ENCODE peak calls at places on chromosomes 11 and 22, in four cellular contexts. One of them, this sample, is unnamed.

GRCh38 chr22:41966607-41967240 is 2.5 kb upstream of the SEPTIN3 start:
- DNase-seq in OCI-LY7: peak; percentile 63
- DNase-seq in tibial nerve: no peak
- DNase-seq in bronchial epithelial cell: peak; percentile 82
- DNase-seq in this sample: peak; percentile 63

GRCh38 chr11:97557399-97557798 is 1167.6 kb downstream of the JRKL start:
- DNase-seq in tibial nerve: no peak
- DNase-seq in bronchial epithelial cell: peak; percentile 6
- DNase-seq in OCI-LY7: no peak
- DNase-seq in this sample: no peak

GRCh38 chr11:61091373-61092279 is 10.7 kb upstream of the CD5 start:
- DNase-seq in bronchial epithelial cell: peak; percentile 72
- DNase-seq in tibial nerve: no peak
- DNase-seq in OCI-LY7: no peak
- DNase-seq in this sample: peak; percentile 59

GRCh38 chr11:4680341-4680740 is 17.3 kb downstream of the OR51E2 start:
- DNase-seq in OCI-LY7: no peak
- DNase-seq in bronchial epithelial cell: no peak
- DNase-seq in tibial nerve: no peak
- DNase-seq in this sample: no peak

GRCh38 chr11:96061730-96062524 is 138.0 kb upstream of the MTMR2 start:
- DNase-seq in bronchial epithelial cell: peak; percentile 89
- DNase-seq in tibial nerve: no peak
- DNase-seq in OCI-LY7: no peak
- DNase-seq in this sample: no peak

GRCh38 chr11:45163956-45164575 is 17.6 kb downstream of the PRDM11 start:
- DNase-seq in bronchial epithelial cell: no peak
- DNase-seq in OCI-LY7: no peak
- DNase-seq in tibial nerve: no peak
- DNase-seq in this sample: no peak

GRCh38 chr11:117186431-117186761 is 7.9 kb downstream of the SIDT2 start:
- DNase-seq in OCI-LY7: no peak
- DNase-seq in tibial nerve: peak; percentile 3
- DNase-seq in bronchial epithelial cell: no peak
- DNase-seq in this sample: no peak

GRCh38 chr11:109845437-109845836 is 247.8 kb upstream of the ZC3H12C start:
- DNase-seq in OCI-LY7: no peak
- DNase-seq in bronchial epithelial cell: no peak
- DNase-seq in tibial nerve: no peak
- DNase-seq in this sample: no peak

GRCh38 chr11:64028398-64029115 is 7.2 kb upstream of the FLRT1 start:
- DNase-seq in tibial nerve: no peak
- DNase-seq in OCI-LY7: peak; percentile 24
- DNase-seq in bronchial epithelial cell: no peak
- DNase-seq in this sample: no peak

GRCh38 chr11:114257621-114258558 is 38.3 kb upstream of the NNMT start:
- DNase-seq in OCI-LY7: no peak
- DNase-seq in tibial nerve: peak; percentile 65
- DNase-seq in bronchial epithelial cell: peak; percentile 8
- DNase-seq in this sample: no peak
- TF ChIP-seq CTCF in OCI-LY7: no peak
- TF ChIP-seq CTCF in tibial nerve: peak; percentile 23
- TF ChIP-seq CTCF in bronchial epithelial cell: peak; percentile 35
- TF ChIP-seq CTCF in this sample: no peak

DNA sequence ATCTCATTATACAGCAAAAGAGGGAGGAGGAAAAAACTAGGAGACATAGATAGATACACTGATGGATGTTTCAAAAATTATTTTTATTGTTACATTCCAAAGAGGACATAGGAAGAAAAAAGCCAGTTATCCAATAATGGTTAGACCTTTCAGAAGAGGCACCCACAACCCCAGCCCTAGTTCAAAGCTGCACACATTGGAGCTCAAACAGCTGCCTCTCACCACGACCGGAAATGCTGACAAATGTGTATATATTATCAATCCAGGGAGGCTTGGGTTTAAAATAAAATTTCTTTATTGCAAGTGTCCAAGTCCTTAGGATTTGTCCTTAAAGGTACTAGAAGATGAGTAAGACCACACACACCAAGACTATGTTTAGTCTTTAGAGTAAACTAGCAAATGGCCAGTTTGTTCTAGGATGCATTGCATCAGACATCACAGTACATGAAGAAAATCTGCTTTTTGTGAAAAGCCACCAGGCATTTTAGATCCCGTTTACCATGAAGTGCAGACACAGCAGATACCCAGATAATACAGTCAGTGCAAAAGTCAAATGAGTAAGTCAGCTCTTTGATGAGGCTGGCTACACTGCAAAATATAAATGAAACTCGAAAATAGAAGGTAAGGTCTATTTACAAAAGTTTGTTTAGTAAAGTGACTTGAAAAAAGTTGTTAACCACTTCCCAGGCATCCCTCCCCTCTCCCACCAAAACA is 4.6 kb upstream of the ASCL3 start:
- DNase-seq in OCI-LY7: no peak
- DNase-seq in tibial nerve: no peak
- DNase-seq in bronchial epithelial cell: no peak
- DNase-seq in this sample: no peak
- TF ChIP-seq CTCF in OCI-LY7: no peak
- TF ChIP-seq CTCF in tibial nerve: no peak
- TF ChIP-seq CTCF in bronchial epithelial cell: no peak
- TF ChIP-seq CTCF in this sample: no peak

DNA sequence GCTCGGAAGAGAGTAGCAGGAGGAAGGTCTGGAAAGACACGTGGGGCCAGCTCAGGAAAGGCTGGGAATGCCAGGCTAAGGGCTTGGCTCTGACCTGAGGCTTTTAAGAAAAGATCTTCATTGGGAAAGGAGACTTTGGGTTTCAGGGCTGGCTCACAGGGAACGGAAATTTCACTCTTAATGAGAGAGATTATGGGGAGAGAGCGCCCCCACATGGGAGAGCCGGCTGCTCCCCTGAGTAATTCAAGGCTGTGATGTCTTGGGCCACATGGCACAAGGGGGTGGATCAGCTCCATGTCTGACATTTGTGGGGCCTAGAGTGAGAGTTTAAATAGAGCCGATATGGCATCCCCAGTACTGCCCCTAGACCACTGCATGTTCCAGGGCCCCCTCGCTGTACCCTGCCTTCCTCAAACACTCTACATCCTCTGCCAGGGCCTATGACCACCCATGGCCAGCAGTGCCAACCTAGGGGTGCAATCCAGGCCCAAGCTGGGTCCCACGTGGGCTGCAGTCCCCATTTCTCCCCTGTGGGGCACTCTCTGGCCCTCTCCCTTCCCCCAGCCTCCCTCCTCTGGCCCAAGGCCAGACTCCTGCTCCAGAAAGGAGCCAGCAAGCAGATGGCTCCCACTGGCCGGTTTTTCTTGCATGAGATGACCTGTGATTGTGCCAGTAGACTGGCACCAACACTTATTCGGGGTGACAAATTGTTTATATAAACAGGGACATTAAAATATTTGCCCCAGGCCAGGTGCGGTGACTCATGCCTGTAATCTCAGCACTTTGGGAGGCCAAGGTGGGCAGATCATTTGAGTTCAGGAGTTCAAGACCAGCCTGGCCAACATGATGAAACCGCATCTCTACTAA is 75.2 kb downstream of the ISX start:
- DNase-seq in tibial nerve: no peak
- DNase-seq in bronchial epithelial cell: no peak
- DNase-seq in OCI-LY7: no peak
- DNase-seq in this sample: peak; percentile 63
- TF ChIP-seq CTCF in tibial nerve: no peak
- TF ChIP-seq CTCF in bronchial epithelial cell: no peak
- TF ChIP-seq CTCF in OCI-LY7: peak; percentile 34
- TF ChIP-seq CTCF in this sample: peak; percentile 57

DNA sequence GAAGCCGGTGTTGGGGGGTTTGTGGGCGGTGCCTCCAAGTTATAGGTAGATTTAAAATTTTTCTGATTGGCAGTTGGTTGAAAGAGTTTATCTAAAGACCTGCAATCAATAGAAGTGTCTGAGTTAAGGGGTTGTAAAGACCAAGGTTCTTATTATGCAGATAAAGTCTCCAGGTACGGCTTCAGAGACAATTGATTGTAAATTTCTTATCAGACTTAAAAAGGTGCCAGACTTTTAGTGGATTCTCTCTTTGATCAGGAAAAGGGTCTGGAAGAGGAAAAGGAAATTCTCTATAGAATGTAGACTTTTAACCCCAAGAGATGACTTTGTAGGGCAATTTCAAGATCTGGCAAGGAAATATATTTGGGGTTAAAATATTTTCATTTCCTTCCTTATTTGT is 25.2 kb downstream of the CLMP start:
- DNase-seq in bronchial epithelial cell: no peak
- DNase-seq in OCI-LY7: no peak
- DNase-seq in tibial nerve: no peak
- DNase-seq in this sample: no peak
- TF ChIP-seq CTCF in bronchial epithelial cell: no peak
- TF ChIP-seq CTCF in OCI-LY7: no peak
- TF ChIP-seq CTCF in tibial nerve: no peak
- TF ChIP-seq CTCF in this sample: no peak

GRCh38 chr22:45302047-45302446 is 7.7 kb upstream of the FAM118A start:
- DNase-seq in tibial nerve: no peak
- DNase-seq in OCI-LY7: no peak
- DNase-seq in bronchial epithelial cell: peak; percentile 53
- DNase-seq in this sample: no peak
- TF ChIP-seq CTCF in tibial nerve: no peak
- TF ChIP-seq CTCF in OCI-LY7: no peak
- TF ChIP-seq CTCF in bronchial epithelial cell: no peak
- TF ChIP-seq CTCF in this sample: no peak

GRCh38 chr11:1226226-1226961 is 3.5 kb downstream of the MUC5B start:
- DNase-seq in bronchial epithelial cell: no peak
- DNase-seq in tibial nerve: no peak
- DNase-seq in OCI-LY7: no peak
- DNase-seq in this sample: no peak
- TF ChIP-seq CTCF in bronchial epithelial cell: no peak
- TF ChIP-seq CTCF in tibial nerve: no peak
- TF ChIP-seq CTCF in OCI-LY7: peak; percentile 14
- TF ChIP-seq CTCF in this sample: no peak

This sample was measured in GM10248.